ENCODE peak calls at places on chromosomes 5 and 9, in four cellular contexts. One of them, this sample, is unnamed.

GRCh38 chr5:66958984-66959641 is 237.5 kb downstream of the CD180 start:
- DNase-seq in frontal cortex: no peak
- DNase-seq in Right ventricle myocardium superior: peak
- DNase-seq in lower leg skin: no peak
- DNase-seq in this sample: no peak

GRCh38 chr5:43075319-43076293 is 35.5 kb upstream of the ANXA2R start:
- DNase-seq in frontal cortex: no peak
- DNase-seq in Right ventricle myocardium superior: peak
- DNase-seq in lower leg skin: no peak
- DNase-seq in this sample: no peak

GRCh38 chr5:148912714-148913398 is 86.4 kb downstream of the ADRB2 start:
- DNase-seq in frontal cortex: no peak
- DNase-seq in Right ventricle myocardium superior: no peak
- DNase-seq in lower leg skin: peak
- DNase-seq in this sample: no peak

GRCh38 chr9:5427005-5427404 is 10.7 kb downstream of the PLGRKT start:
- DNase-seq in frontal cortex: no peak
- DNase-seq in Right ventricle myocardium superior: no peak
- DNase-seq in lower leg skin: no peak
- DNase-seq in this sample: no peak

GRCh38 chr5:112552791-112553190 is 133.7 kb upstream of the EPB41L4A start:
- DNase-seq in frontal cortex: no peak
- DNase-seq in Right ventricle myocardium superior: no peak
- DNase-seq in lower leg skin: no peak
- DNase-seq in this sample: no peak

GRCh38 chr5:180807654-180808414 is 5.2 kb upstream of the MGAT1 start:
- DNase-seq in frontal cortex: no peak
- DNase-seq in Right ventricle myocardium superior: no peak
- DNase-seq in lower leg skin: no peak
- DNase-seq in this sample: no peak

GRCh38 chr5:172524573-172525021 is 70.3 kb upstream of the SH3PXD2B start:
- DNase-seq in frontal cortex: no peak
- DNase-seq in Right ventricle myocardium superior: no peak
- DNase-seq in lower leg skin: peak
- DNase-seq in this sample: peak

GRCh38 chr9:36317766-36318165 is 59.5 kb upstream of the GNE start:
- DNase-seq in frontal cortex: no peak
- DNase-seq in Right ventricle myocardium superior: peak
- DNase-seq in lower leg skin: peak
- DNase-seq in this sample: no peak

GRCh38 chr9:133804199-133804598 is 66.0 kb upstream of the SARDH start:
- DNase-seq in frontal cortex: no peak
- DNase-seq in Right ventricle myocardium superior: no peak
- DNase-seq in lower leg skin: no peak
- DNase-seq in this sample: no peak

GRCh38 chr9:113482991-113483675 is 19.6 kb downstream of the RGS3 start:
- DNase-seq in frontal cortex: no peak
- DNase-seq in Right ventricle myocardium superior: no peak
- DNase-seq in lower leg skin: no peak
- DNase-seq in this sample: no peak

GRCh38 chr5:177162379-177162778 is 28.8 kb downstream of the NSD1 start:
- DNase-seq in frontal cortex: no peak
- DNase-seq in Right ventricle myocardium superior: no peak
- DNase-seq in lower leg skin: no peak
- DNase-seq in this sample: no peak